ENCODE peak calls at places on chromosomes 13 and 19, in six cellular contexts. Q is ascending aorta, X is lower lobe of right lung, B is iPS DF 6.9, F is pancreas, L is endodermal cell. T is an unnamed sample.

GRCh38 chr13:46367622-46368327 is 19.3 kb downstream of the RUBCNL start:
- DNase-seq in Q (no peak), X (no peak), B (no peak), F (no peak), L (no peak), T (no peak)

GRCh38 chr13:106133025-106133424 is 402.4 kb downstream of the EFNB2 start:
- DNase-seq in Q (no peak), X (no peak), B (no peak), F (no peak), L (no peak), T (no peak)

GRCh38 chr19:33697766-33698165 is 76.0 kb downstream of the CHST8 start:
- DNase-seq in Q (no peak), X (no peak), B (no peak), F (no peak), L (no peak), T (peak)

GRCh38 chr13:52374873-52375411 is 31.0 kb downstream of the THSD1 start:
- DNase-seq in Q (no peak), X (no peak), B (no peak), F (no peak), L (no peak), T (no peak)

GRCh38 chr19:18167975-18168645 is 5.5 kb upstream of the IFI30 start:
- DNase-seq in Q (no peak), X (peak), B (no peak), F (no peak), L (peak), T (no peak)

GRCh38 chr13:75934889-75935288 is 298.8 kb downstream of the LMO7 start:
- DNase-seq in Q (no peak), X (no peak), B (no peak), F (no peak), L (no peak), T (no peak)

GRCh38 chr19:3159565-3159964 is 19.0 kb upstream of the S1PR4 start:
- DNase-seq in Q (no peak), X (no peak), B (no peak), F (no peak), L (no peak), T (no peak)

GRCh38 chr19:54114340-54114826 is 1.1 kb downstream of the TFPT start:
- DNase-seq in Q (no peak), X (peak), B (no peak), F (no peak), L (peak), T (peak)

GRCh38 chr13:110266431-110266809 is 40.5 kb downstream of the COL4A1 start:
- DNase-seq in Q (no peak), X (no peak), B (no peak), F (no peak), L (no peak), T (no peak)

DNA sequence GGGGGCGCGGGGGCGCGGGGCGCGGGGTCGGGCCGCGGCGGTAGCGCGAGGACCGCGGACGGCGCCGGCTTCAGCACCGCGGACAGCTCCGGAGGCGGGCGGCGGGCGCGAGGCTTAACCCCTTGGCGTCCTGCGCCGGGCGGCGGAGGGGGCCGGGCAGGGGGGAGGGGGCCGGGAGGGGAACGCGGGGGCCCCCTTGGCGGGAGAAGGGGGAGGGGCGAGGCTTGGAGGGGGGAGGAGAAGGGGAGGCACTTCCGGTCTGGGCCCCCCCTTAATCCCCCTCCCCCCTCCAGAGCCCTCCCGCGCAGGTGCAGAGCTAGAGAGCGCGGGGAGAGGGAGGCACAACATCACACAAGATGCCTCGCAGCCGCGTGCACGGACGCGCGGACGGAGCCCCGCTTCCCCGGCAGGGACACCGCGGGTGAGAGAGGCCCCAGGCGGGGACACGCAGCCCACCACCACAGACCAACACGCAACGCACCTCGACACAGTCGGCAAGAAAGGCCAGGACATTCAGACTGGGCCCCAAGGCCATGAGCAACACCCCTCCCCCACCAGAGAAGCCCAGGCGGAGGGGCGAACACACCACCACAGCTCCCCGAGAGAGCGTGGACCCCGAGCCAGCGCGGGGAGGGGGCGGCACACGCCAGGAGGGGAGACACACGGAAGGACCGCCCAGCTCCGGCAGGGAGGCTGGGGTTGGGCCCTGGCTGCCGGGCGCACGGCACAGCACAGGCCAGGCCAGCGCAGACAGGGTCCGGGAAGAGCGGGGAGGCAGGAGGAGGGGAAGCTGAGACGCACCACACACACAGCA is 24.1 kb downstream of the SHANK1 start:
- DNase-seq in Q (no peak), X (no peak), B (no peak), F (no peak), L (peak), T (no peak)
- H3K27ac ChIP-seq in Q (no peak), X (no peak), B (no peak), F (no peak), L (no peak), T (no peak)

DNA sequence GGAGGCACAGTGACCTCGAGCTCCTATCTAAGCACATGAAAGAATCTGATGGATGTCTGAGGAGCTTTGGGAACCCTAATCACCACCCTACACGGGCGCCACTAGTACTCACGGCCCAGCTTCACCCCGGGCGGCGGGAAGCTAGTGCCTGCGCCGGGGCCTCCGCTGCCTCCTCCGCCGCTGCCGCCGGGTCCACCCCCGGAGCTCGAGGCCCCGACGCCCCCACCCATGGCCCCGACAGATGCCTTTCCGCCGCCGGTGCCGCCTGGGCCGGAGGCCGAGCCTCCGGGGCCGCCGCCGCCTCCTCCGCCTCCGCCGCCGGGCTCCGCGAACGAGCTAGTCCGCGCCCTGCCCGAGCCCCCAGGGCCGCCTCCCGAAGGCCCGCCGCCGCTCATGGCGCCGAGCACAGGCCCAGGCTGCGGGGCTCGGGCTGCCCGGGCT is 311 bp downstream of the GSK3A start:
- DNase-seq in Q (no peak), X (no peak), B (no peak), F (peak), L (no peak), T (no peak)
- H3K27ac ChIP-seq in Q (peak), X (peak), B (no peak), F (peak), L (no peak), T (peak)

DNA sequence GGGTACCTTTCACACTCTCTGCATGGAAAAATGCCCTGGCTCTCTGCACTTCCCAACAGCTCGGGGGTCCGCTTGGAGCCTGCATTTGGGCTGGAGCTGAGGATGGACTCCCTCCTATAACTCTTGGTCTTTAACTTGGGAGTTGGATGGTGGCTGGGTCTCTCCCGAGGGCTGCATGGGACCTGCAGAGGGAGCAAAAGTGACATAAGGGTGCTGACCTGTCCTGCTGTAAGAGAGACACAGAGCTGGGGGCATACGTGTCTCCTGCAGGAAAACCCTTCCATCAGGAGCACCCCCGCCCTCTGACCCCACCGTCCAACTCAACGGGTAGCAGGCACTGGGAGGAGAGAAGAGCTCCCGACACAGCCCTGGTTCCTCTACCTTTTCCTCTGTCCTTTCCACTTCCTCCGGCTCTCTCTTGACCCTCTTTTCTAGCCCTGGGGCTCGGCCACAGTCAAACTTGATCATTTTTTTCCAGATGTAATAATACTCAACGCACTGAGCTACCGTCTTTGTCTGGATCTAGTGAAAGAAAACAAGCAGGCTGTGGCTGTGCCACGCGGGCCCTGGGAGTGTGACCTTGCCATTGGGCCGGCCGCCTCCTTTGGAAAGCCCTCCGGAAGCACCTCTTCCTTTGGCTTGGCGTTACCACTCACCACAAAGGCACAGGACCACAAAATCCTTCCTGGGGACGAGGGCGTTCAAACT is 6.8 kb upstream of the NAPA start:
- DNase-seq in Q (no peak), X (no peak), B (no peak), F (no peak), L (no peak), T (no peak)
- H3K27ac ChIP-seq in Q (no peak), X (peak), B (no peak), F (no peak), L (no peak), T (no peak)

GRCh38 chr19:11448410-11448809 is 13.0 kb downstream of the PRKCSH start:
- DNase-seq in Q (no peak), X (no peak), B (no peak), F (no peak), L (no peak), T (no peak)
- H3K27ac ChIP-seq in Q (no peak), X (no peak), B (no peak), F (no peak), L (no peak), T (no peak)

T was measured in left lung.